ENCODE peak calls at places on chromosomes 6 and 20, in six cellular contexts. E is sciatic nerve; X is CD8-positive, alpha-beta T cell; F is right lobe of liver; S is omental fat pad; Q is stimulated activated naive CD8-positive, alpha-beta T cell treated with anti-CD3 and anti-CD28 coated beads, Interleukin-15, Interleukin-2, amounts not matched to agents 100 U/mL and 50 U/mL, for 24 hours. I is an unnamed sample.

GRCh38 chr6:100230976-100231316 is 233.8 kb downstream of the SIM1 start:
- ATAC-seq in E (no peak), X (no peak), F (no peak), S (no peak), Q (no peak), I (peak; percentile 70)

GRCh38 chr20:51514252-51514651 is 28.3 kb downstream of the NFATC2 start:
- ATAC-seq in E (no peak), X (peak; percentile 26), F (no peak), S (no peak), Q (no peak), I (no peak)

GRCh38 chr6:30364591-30364990 is 19.6 kb downstream of the RPP21 start:
- ATAC-seq in E (no peak), X (no peak), F (peak; percentile 69), S (no peak), Q (no peak), I (no peak)

GRCh38 chr20:40977218-40977617 is 51.4 kb upstream of the TOP1 start:
- ATAC-seq in E (no peak), X (no peak), F (no peak), S (no peak), Q (no peak), I (no peak)

GRCh38 chr6:129191275-129191674 is 308.3 kb downstream of the LAMA2 start:
- ATAC-seq in E (no peak), X (no peak), F (no peak), S (no peak), Q (no peak), I (no peak)

GRCh38 chr6:43907312-43907711 is 137.3 kb downstream of the VEGFA start:
- ATAC-seq in E (no peak), X (no peak), F (no peak), S (no peak), Q (no peak), I (no peak)

GRCh38 chr20:63495771-63496403 is 3.0 kb downstream of the EEF1A2 start:
- ATAC-seq in E (peak; percentile 76), X (peak; percentile 74), F (peak; percentile 77), S (no peak), Q (peak; percentile 64), I (peak; percentile 41)

GRCh38 chr6:165755583-165755982 is 92.5 kb upstream of the PDE10A start:
- ATAC-seq in E (no peak), X (no peak), F (no peak), S (no peak), Q (no peak), I (no peak)

GRCh38 chr20:22745194-22745500 is 160.8 kb upstream of the FOXA2 start:
- ATAC-seq in E (no peak), X (no peak), F (no peak), S (peak; percentile 69), Q (no peak), I (no peak)

GRCh38 chr6:77089776-77090175 is 373.5 kb downstream of the HTR1B start:
- ATAC-seq in E (no peak), X (no peak), F (no peak), S (no peak), Q (no peak), I (no peak)

GRCh38 chr6:558089-558488 is 98.8 kb downstream of the HUS1B start:
- ATAC-seq in E (no peak), X (no peak), F (no peak), S (no peak), Q (no peak), I (no peak)

GRCh38 chr6:125197795-125198269 is 44.3 kb downstream of the TPD52L1 start:
- ATAC-seq in E (peak; percentile 97), X (no peak), F (peak; percentile 86), S (peak; percentile 92), Q (no peak), I (peak; percentile 87)

GRCh38 chr20:58092353-58092752 is 136.1 kb downstream of the ANKRD60 start:
- ATAC-seq in E (no peak), X (no peak), F (no peak), S (no peak), Q (no peak), I (no peak)

GRCh38 chr6:144364727-144365126 is 79.6 kb downstream of the UTRN start:
- ATAC-seq in E (no peak), X (no peak), F (peak; percentile 23), S (no peak), Q (peak; percentile 33), I (no peak)

GRCh38 chr6:2891768-2892170 is 11.3 kb downstream of the SERPINB9 start:
- ATAC-seq in E (peak; percentile 95), X (peak; percentile 94), F (no peak), S (no peak), Q (peak; percentile 83), I (peak; percentile 53)

GRCh38 chr20:57266251-57267157 is at the start of gene BMP7:
- ATAC-seq in E (peak; percentile 72), X (no peak), F (no peak), S (peak; percentile 63), Q (no peak), I (peak; percentile 74)